ENCODE peak calls at places on chromosome 14, in eight cellular contexts. S, Q, J, I, B, P, D and G are unnamed samples.

GRCh38 chr14:104708606-104709268 is 15.3 kb upstream of the ADSS1 start:
- DNase-seq in I (peak; percentile 73), J (peak; percentile 78), D (peak; percentile 81), P (peak; percentile 86), Q (peak; percentile 83), S (peak; percentile 87), B (peak; percentile 59), G (peak; percentile 68)

GRCh38 chr14:105281354-105282097 is 19.3 kb downstream of the BRF1 start:
- DNase-seq in Q (peak; percentile 81), S (peak; percentile 75), B (no peak), J (no peak), I (peak; percentile 61), D (no peak), P (no peak), G (no peak)

GRCh38 chr14:50714452-50715073 is 46.5 kb upstream of the SAV1 start:
- DNase-seq in J (no peak), S (peak; percentile 31), P (no peak), Q (peak; percentile 39), I (peak; percentile 54), B (peak; percentile 16), D (no peak), G (no peak)

GRCh38 chr14:21106506-21107359 is 5.9 kb downstream of the TMEM253 start:
- DNase-seq in D (peak; percentile 87), B (peak; percentile 80), P (peak; percentile 88), S (peak; percentile 82), Q (peak; percentile 83), J (peak; percentile 83), I (peak; percentile 82), G (peak; percentile 70)

GRCh38 chr14:53963491-53964227 is 7.0 kb upstream of the BMP4 start:
- DNase-seq in Q (peak; percentile 77), J (peak; percentile 27), S (peak; percentile 70), I (peak; percentile 65), P (peak; percentile 47), D (peak; percentile 70), B (peak; percentile 23), G (no peak)

GRCh38 chr14:105876829-105877228 is 350.4 kb downstream of the TMEM121 start:
- DNase-seq in Q (no peak), J (no peak), I (no peak), P (no peak), D (peak; percentile 16), B (peak; percentile 2), S (no peak), G (no peak)

GRCh38 chr14:85527006-85527405 is 2.9 kb upstream of the FLRT2 start:
- DNase-seq in Q (no peak), I (no peak), P (no peak), B (no peak), D (no peak), J (no peak), S (no peak), G (no peak)

GRCh38 chr14:33655421-33655820 is 295.5 kb downstream of the EGLN3 start:
- DNase-seq in I (no peak), D (no peak), Q (no peak), S (no peak), B (no peak), P (no peak), J (no peak), G (no peak)

GRCh38 chr14:24372701-24373416 is 4.9 kb downstream of the NFATC4 start:
- DNase-seq in I (no peak), Q (no peak), D (peak; percentile 7), S (no peak), J (peak; percentile 71), P (no peak), B (peak; percentile 78), G (no peak)

GRCh38 chr14:90487031-90487430 is 90.2 kb downstream of the CALM1 start:
- DNase-seq in B (peak; percentile 51), D (no peak), I (no peak), Q (no peak), J (peak; percentile 32), P (peak; percentile 52), S (no peak), G (no peak)

GRCh38 chr14:104975481-104976197 is 2.5 kb downstream of the AHNAK2 start:
- DNase-seq in D (no peak), J (no peak), I (peak; percentile 39), P (peak; percentile 55), S (peak; percentile 71), B (peak; percentile 8), Q (peak; percentile 15), G (no peak)

GRCh38 chr14:89025581-89026236 is 201.3 kb downstream of the TTC8 start:
- DNase-seq in D (no peak), P (no peak), Q (no peak), I (no peak), S (no peak), J (peak; percentile 19), B (no peak), G (no peak)

GRCh38 chr14:20848316-20848954 is 42.8 kb upstream of the RNASE3 start:
- DNase-seq in I (no peak), D (no peak), S (no peak), Q (peak; percentile 41), B (no peak), P (no peak), J (no peak), G (no peak)

GRCh38 chr14:90023176-90023896 is 38.5 kb upstream of the KCNK13 start:
- DNase-seq in Q (no peak), S (no peak), B (no peak), I (no peak), D (no peak), P (no peak), J (no peak), G (no peak)

DNA sequence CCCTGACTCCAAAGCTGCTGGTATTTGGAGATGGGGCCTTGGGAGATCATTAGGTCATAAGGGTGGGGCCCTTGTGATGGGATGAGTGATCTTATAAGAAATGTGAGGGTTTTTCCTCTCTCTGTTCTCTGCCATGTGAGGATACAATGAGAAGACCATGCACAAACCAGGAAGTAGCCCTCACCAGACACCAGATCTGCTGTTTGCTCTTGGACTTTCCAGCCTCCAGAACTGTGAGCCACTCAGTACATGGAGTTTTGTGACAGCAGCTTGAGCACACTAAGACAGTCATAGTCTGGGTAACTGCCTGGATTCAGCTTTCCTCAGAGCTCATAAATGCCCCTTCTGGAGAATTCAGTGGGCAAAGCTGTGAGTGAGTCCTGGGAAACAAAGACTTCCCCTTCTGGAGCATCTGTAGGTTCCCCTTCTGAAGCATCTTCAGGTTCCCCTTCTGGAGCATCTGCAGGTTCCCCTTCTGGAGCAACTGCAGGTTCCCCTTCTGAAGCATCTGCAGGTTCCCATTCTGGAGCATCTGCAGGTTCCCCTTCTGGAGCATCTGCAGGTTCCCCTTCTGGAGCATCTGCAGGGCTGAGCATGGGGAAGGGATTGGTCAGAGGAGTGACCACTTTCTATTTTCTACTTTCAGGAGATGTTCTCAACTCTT is 11.1 kb upstream of the PPP4R3A start:
- DNase-seq in S (no peak), I (no peak), D (no peak), J (no peak), B (no peak), P (no peak), Q (no peak), G (no peak)
- H3K27ac ChIP-seq in S (no peak overlapping the region), I (no peak overlapping the region), D (no peak overlapping the region), J (no peak overlapping the region), B (no peak overlapping the region), P (no peak overlapping the region), Q (no peak overlapping the region), G (no peak overlapping the region)

GRCh38 chr14:93309430-93309966 is 23.3 kb downstream of the BTBD7 start:
- DNase-seq in S (no peak), Q (no peak), P (no peak), B (no peak), I (no peak), J (no peak), D (no peak), G (no peak)
- TF ChIP-seq CTCF in S (no peak), Q (no peak), P (no peak), B (no peak), I (no peak), J (no peak), D (no peak), G (no peak)

GRCh38 chr14:68103841-68104240 is 284.3 kb downstream of the RAD51B start:
- DNase-seq in P (no peak), D (no peak), S (no peak), J (no peak), Q (no peak), I (peak; percentile 57), B (no peak), G (no peak)

GRCh38 chr14:68099348-68100045 is 279.9 kb downstream of the RAD51B start:
- DNase-seq in J (no peak), P (no peak), B (no peak), I (no peak), Q (no peak), S (no peak), D (no peak), G (no peak)

GRCh38 chr14:68097727-68098126 is 278.1 kb downstream of the RAD51B start:
- DNase-seq in P (no peak), Q (no peak), B (no peak), J (no peak), S (no peak), I (no peak), D (no peak), G (no peak)

GRCh38 chr14:68094158-68094557 is 274.6 kb downstream of the RAD51B start:
- DNase-seq in B (no peak), J (no peak), Q (no peak), I (no peak), S (no peak), D (no peak), P (no peak), G (no peak)

DNA sequence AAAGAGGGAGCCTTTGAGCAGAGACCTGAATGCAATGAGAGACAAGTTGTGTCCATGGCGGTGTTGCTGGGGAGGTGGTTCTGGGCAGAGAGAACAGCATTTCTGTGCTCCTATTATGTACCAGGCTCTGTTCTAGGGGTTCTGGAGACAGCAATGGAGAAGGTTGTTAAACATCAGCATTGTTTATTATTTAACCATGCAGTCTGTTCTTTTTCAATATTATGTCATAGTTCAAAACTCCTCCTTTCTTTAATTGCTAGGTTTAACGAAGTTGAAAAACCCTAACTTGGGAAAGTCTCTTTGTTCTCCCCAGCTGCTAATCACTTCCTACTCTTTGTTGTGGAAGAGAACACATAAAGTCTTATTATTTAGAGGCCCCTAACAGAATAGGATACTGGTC is 279.3 kb downstream of the RAD51B start:
- DNase-seq in P (no peak), D (no peak), I (no peak), Q (no peak), B (no peak), J (no peak), S (no peak), G (no peak)
- H3K9me3 ChIP-seq in P (peaks cover 14% of the 10 kb centered on the region), D (peaks cover 26% of the 10 kb centered on the region), I (peaks cover 6% of the 10 kb centered on the region), Q (peaks cover 4% of the 10 kb centered on the region), B (peaks cover 24% of the 10 kb centered on the region), J (peaks cover 14% of the 10 kb centered on the region), S (peaks cover 4% of the 10 kb centered on the region), G (peaks cover 18% of the 10 kb centered on the region)

GRCh38 chr14:55116246-55117030 is 12.6 kb upstream of the LGALS3 start:
- DNase-seq in D (peak; percentile 62), B (no peak), I (no peak), P (no peak), Q (no peak), J (no peak), S (no peak), G (no peak)

GRCh38 chr14:55115861-55116245 is 13.2 kb upstream of the LGALS3 start:
- DNase-seq in D (no peak), S (no peak), I (no peak), Q (no peak), P (no peak), B (no peak), J (no peak), G (no peak)

GRCh38 chr14:55115433-55115832 is 13.6 kb upstream of the LGALS3 start:
- DNase-seq in D (no peak), S (no peak), I (no peak), B (no peak), Q (no peak), P (no peak), J (no peak), G (no peak)

GRCh38 chr14:55117816-55118441 is 11.1 kb upstream of the LGALS3 start:
- DNase-seq in P (no peak), Q (no peak), D (no peak), B (peak; percentile 39), I (no peak), S (no peak), J (no peak), G (no peak)

GRCh38 chr14:55114720-55115119 is 14.3 kb upstream of the LGALS3 start:
- DNase-seq in J (no peak), S (no peak), B (no peak), Q (no peak), P (no peak), D (no peak), I (no peak), G (no peak)
- H3K27ac ChIP-seq in J (no peak overlapping the region), S (no peak overlapping the region), B (no peak overlapping the region), Q (peak overlapping the region; percentile 81), P (no peak overlapping the region), D (peak overlapping the region; percentile 77), I (no peak overlapping the region), G (no peak overlapping the region)